ENCODE peak calls at places on chromosome 21, in five cellular contexts. R is AG09319, O is AG10803, S is nephron progenitor cell, K is cardiac muscle cell. V is an unnamed sample.

GRCh38 chr21:38817371-38818335 is 11.9 kb downstream of the ETS2 start:
- DNase-seq in R (no peak), O (peak; percentile 54), S (no peak), K (no peak), V (no peak)

GRCh38 chr21:38769253-38769780 is 36.4 kb upstream of the ETS2 start:
- DNase-seq in O (peak; percentile 33), K (no peak), R (no peak), S (no peak), V (no peak)

GRCh38 chr21:39125752-39126485 is 57.3 kb downstream of the PSMG1 start:
- DNase-seq in R (no peak), O (peak; percentile 69), S (peak; percentile 39), K (peak; percentile 85), V (no peak)

GRCh38 chr21:25994758-25995163 is 175.8 kb downstream of the APP start:
- DNase-seq in S (no peak), O (no peak), K (peak; percentile 5), R (no peak), V (no peak)

GRCh38 chr21:36692125-36692843 is 6.6 kb upstream of the SIM2 start:
- DNase-seq in R (no peak), O (no peak), S (peak; percentile 11), K (no peak), V (no peak)

GRCh38 chr21:20968391-20968790 is 29.8 kb upstream of the NCAM2 start:
- DNase-seq in O (peak; percentile 0), K (no peak), S (no peak), R (no peak), V (no peak)

GRCh38 chr21:29194847-29195246 is 64.4 kb downstream of the MAP3K7CL start:
- DNase-seq in S (no peak), O (no peak), K (no peak), R (no peak), V (no peak)

GRCh38 chr21:45534591-45535331 is 7.5 kb downstream of the SLC19A1 start:
- DNase-seq in S (no peak), O (no peak), R (no peak), K (peak; percentile 90), V (peak; percentile 68)

GRCh38 chr21:45572783-45573451 is 30.7 kb upstream of the SLC19A1 start:
- DNase-seq in K (no peak), R (no peak), O (no peak), S (no peak), V (no peak)

GRCh38 chr21:39132248-39132647 is 51.0 kb downstream of the PSMG1 start:
- DNase-seq in S (no peak), O (no peak), R (no peak), K (no peak), V (no peak)

GRCh38 chr21:36929622-36930021 is 36.8 kb downstream of the HLCS start:
- DNase-seq in O (peak; percentile 11), R (no peak), S (no peak), K (no peak), V (no peak)

GRCh38 chr21:18387994-18388393 is 15.6 kb downstream of the TMPRSS15 start:
- DNase-seq in O (no peak), R (no peak), K (no peak), S (no peak), V (no peak)

GRCh38 chr21:38944903-38945302 is 139.2 kb downstream of the ETS2 start:
- DNase-seq in K (no peak), O (no peak), R (no peak), S (no peak), V (no peak)

GRCh38 chr21:36744560-36745231 is 45.8 kb downstream of the SIM2 start:
- DNase-seq in O (no peak), S (peak; percentile 27), R (no peak), K (no peak), V (no peak)

GRCh38 chr21:15730484-15731242 is 881 bp downstream of the USP25 start:
- DNase-seq in K (no peak), S (no peak), R (no peak), O (no peak), V (no peak)

GRCh38 chr21:27648560-27648959 is 681.7 kb upstream of the ADAMTS5 start:
- DNase-seq in S (no peak), K (no peak), R (peak; percentile 11), O (peak; percentile 84), V (no peak)

GRCh38 chr21:29104239-29104708 is 26.2 kb upstream of the MAP3K7CL start:
- DNase-seq in R (no peak), S (no peak), K (no peak), O (no peak), V (no peak)

GRCh38 chr21:33419538-33420123 is 16.4 kb downstream of the IFNGR2 start:
- DNase-seq in R (peak; percentile 27), O (peak; percentile 42), S (no peak), K (no peak), V (no peak)
- TF ChIP-seq CTCF in R (no peak), O (no peak), S (no peak), K (no peak), V (no peak)

GRCh38 chr21:44527156-44527982 is 12.6 kb downstream of the KRTAP10-1 start:
- DNase-seq in R (no peak), K (no peak), S (no peak), O (no peak), V (no peak)
- TF ChIP-seq CTCF in R (no peak), K (no peak), S (no peak), O (no peak), V (no peak)

DNA sequence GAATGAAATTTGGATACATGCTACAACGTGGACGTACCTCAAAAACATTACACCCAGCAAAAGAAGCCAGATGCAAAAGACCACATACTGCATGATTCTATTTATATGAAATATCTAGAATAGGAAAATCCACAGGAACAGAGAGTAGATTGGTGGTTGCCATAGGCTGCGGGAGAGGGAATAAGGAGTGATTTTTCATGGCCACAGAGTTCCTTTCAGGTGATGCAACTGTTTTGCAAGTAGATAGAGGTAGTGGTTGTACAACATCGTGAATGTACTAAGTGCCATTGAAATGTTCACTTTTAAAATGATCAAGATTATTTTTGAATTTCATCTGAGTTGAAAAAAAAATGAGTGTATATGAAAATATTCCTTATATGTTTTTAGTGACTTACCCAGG is 115.3 kb upstream of the RUNX1 start:
- DNase-seq in R (no peak), K (no peak), S (no peak), O (no peak), V (no peak)
- TF ChIP-seq CTCF in R (no peak), K (no peak), S (no peak), O (no peak), V (no peak)

GRCh38 chr21:42056996-42057689 is 14.0 kb upstream of the UMODL1 start:
- DNase-seq in O (peak; percentile 98), K (no peak), R (peak; percentile 92), S (no peak), V (no peak)
- TF ChIP-seq CTCF in O (no peak), K (no peak), R (no peak), S (no peak), V (no peak)

GRCh38 chr21:46585191-46585953 is 19.5 kb downstream of the S100B start:
- DNase-seq in R (no peak), K (no peak), O (no peak), S (no peak), V (no peak)
- TF ChIP-seq CTCF in R (no peak), K (no peak), O (no peak), S (no peak), V (no peak)

GRCh38 chr21:8991968-8992621 is 1529.3 kb upstream of the TPTE start:
- DNase-seq in O (no peak), R (no peak), S (no peak), K (no peak), V (no peak)
- TF ChIP-seq CTCF in O (no peak), R (no peak), S (no peak), K (no peak), V (no peak)

DNA sequence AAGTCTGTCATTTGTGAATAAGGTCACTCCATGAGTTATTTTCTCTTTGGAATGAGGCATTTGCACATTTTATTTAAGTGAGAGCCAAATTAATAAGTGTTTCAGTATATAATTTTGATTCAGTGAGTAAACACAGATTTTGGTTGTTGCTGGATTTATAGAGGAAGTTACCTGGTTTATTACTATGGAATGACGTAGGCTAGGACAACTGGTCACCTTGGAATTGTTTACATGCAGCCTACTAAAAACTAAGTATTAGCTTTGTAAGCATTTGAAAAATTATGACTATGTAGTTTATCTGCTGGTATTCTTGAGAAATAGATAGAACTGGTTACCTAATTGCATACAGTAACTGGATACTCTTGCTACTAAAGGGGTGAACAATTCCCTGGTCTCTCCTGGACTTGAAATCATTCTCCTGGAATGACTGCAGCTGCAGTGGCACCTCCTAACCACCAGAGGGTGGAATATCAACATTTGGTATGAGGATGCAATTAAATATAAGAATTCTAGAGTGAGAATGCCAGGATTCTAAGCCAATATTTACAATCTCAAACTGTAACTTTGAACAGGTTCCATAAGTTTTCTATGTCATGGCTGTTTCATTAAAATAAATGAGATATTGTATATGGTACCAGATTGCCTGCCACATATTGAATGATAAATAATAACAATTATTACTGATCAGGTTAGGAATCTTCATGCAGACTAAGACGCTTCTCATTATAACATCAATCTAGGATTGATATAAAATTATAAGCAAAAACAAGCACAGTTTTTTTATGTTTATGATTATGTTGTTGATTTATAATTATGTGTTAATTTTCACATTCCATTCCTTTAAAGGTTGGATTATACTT is 3.5 kb upstream of the KRTAP27-1 start:
- DNase-seq in K (peak; percentile 65), S (peak; percentile 57), R (no peak), O (peak; percentile 20), V (no peak)
- TF ChIP-seq CTCF in K (peak; percentile 69), S (peak; percentile 95), R (peak; percentile 38), O (peak; percentile 64), V (peak; percentile 92)

GRCh38 chr21:32359719-32360260 is 33.0 kb downstream of the URB1 start:
- DNase-seq in K (no peak), O (peak; percentile 15), S (no peak), R (no peak), V (no peak)
- TF ChIP-seq CTCF in K (peak; percentile 24), O (peak; percentile 44), S (no peak), R (no peak), V (no peak)

GRCh38 chr21:44301961-44302406 is 2.1 kb downstream of the PFKL start:
- DNase-seq in K (no peak), R (no peak), O (no peak), S (no peak), V (no peak)
- TF ChIP-seq CTCF in K (no peak), R (no peak), O (no peak), S (no peak), V (no peak)